ENCODE peak calls at places on chromosomes 1 and 21, in seven cellular contexts. Y, S, I, L, R, V and N are unnamed samples.

GRCh38 chr1:52357397-52357796 is 8.6 kb downstream of the CC2D1B start:
- DNase-seq in Y (no peak), S (no peak), I (no peak), L (no peak), R (no peak), V (no peak), N (no peak)

GRCh38 chr21:43697758-43698643 is 20.9 kb upstream of the PDXK start:
- DNase-seq in Y (no peak), S (no peak), I (no peak), L (no peak), R (peak; percentile 36), V (no peak), N (no peak)

GRCh38 chr1:39657923-39658485 is 13.9 kb downstream of the NT5C1A start:
- DNase-seq in Y (peak; percentile 39), S (no peak), I (peak; percentile 76), L (peak; percentile 27), R (peak; percentile 73), V (peak; percentile 56), N (peak; percentile 36)

GRCh38 chr1:48246727-48247126 is 24.2 kb downstream of the SLC5A9 start:
- DNase-seq in Y (no peak), S (no peak), I (no peak), L (no peak), R (no peak), V (peak; percentile 21), N (no peak)

GRCh38 chr1:31568895-31569655 is 7.2 kb upstream of the TINAGL1 start:
- DNase-seq in Y (no peak), S (no peak), I (no peak), L (no peak), R (no peak), V (peak; percentile 73), N (no peak)

GRCh38 chr1:18989176-18989799 is 32.8 kb upstream of the IFFO2 start:
- DNase-seq in Y (no peak), S (peak; percentile 41), I (no peak), L (no peak), R (no peak), V (no peak), N (no peak)

GRCh38 chr1:167707942-167708341 is 13.8 kb upstream of the MPZL1 start:
- DNase-seq in Y (no peak), S (no peak), I (no peak), L (no peak), R (no peak), V (no peak), N (no peak)

GRCh38 chr1:19232526-19232851 is 18.8 kb downstream of the EMC1 start:
- DNase-seq in Y (no peak), S (no peak), I (no peak), L (no peak), R (peak; percentile 42), V (peak; percentile 56), N (no peak)

GRCh38 chr1:33547574-33547973 is 75.1 kb downstream of the ZSCAN20 start:
- DNase-seq in Y (no peak), S (no peak), I (no peak), L (no peak), R (no peak), V (no peak), N (no peak)

GRCh38 chr1:240743696-240744095 is 131.7 kb upstream of the GREM2 start:
- DNase-seq in Y (no peak), S (no peak), I (no peak), L (no peak), R (no peak), V (no peak), N (no peak)

GRCh38 chr1:15975358-15975804 is 520 bp downstream of the ZBTB17 start:
- DNase-seq in Y (peak; percentile 8), S (no peak), I (peak; percentile 84), L (peak; percentile 52), R (peak; percentile 80), V (peak; percentile 35), N (peak; percentile 43)

GRCh38 chr1:246483204-246483933 is 23.7 kb downstream of the SMYD3 start:
- DNase-seq in Y (no peak), S (no peak), I (no peak), L (no peak), R (no peak), V (no peak), N (no peak)

GRCh38 chr1:151964510-151964909 is 29.1 kb downstream of the S100A10 start:
- DNase-seq in Y (no peak), S (no peak), I (no peak), L (no peak), R (peak; percentile 59), V (no peak), N (no peak)

GRCh38 chr1:236753964-236754363 is 41.1 kb upstream of the MTR start:
- DNase-seq in Y (no peak), S (no peak), I (no peak), L (no peak), R (no peak), V (peak; percentile 41), N (no peak)

GRCh38 chr1:85850238-85850637 is 142.0 kb upstream of the ZNHIT6 start:
- DNase-seq in Y (peak; percentile 80), S (no peak), I (no peak), L (no peak), R (peak; percentile 70), V (no peak), N (peak; percentile 84)

GRCh38 chr1:153404768-153405167 is 11.6 kb upstream of the S100A7A start:
- DNase-seq in Y (no peak), S (no peak), I (peak; percentile 65), L (no peak), R (no peak), V (peak; percentile 12), N (no peak)

GRCh38 chr1:11841245-11842153 is 6.1 kb downstream of the NPPA start:
- DNase-seq in Y (no peak), S (no peak), I (no peak), L (no peak), R (no peak), V (no peak), N (no peak)

GRCh38 chr1:99956755-99957154 is 13.0 kb upstream of the SLC35A3 start:
- DNase-seq in Y (no peak), S (no peak), I (no peak), L (no peak), R (peak; percentile 70), V (no peak), N (peak; percentile 28)

GRCh38 chr1:85200870-85201339 is at the start of gene SYDE2:
- DNase-seq in Y (peak; percentile 84), S (peak; percentile 84), I (peak; percentile 61), L (peak; percentile 4), R (peak; percentile 90), V (peak; percentile 67), N (peak; percentile 42)

GRCh38 chr1:19885821-19886220 is 3.6 kb downstream of the OTUD3 start:
- DNase-seq in Y (no peak), S (no peak), I (no peak), L (no peak), R (no peak), V (no peak), N (no peak)

GRCh38 chr1:12601690-12602632 is 16.0 kb downstream of the DHRS3 start:
- DNase-seq in Y (no peak), S (no peak), I (no peak), L (peak; percentile 23), R (peak; percentile 79), V (peak; percentile 68), N (peak; percentile 93)

GRCh38 chr21:43369124-43369523 is 57.8 kb downstream of the SIK1 start:
- DNase-seq in Y (no peak), S (no peak), I (no peak), L (no peak), R (peak; percentile 84), V (no peak), N (peak; percentile 68)

GRCh38 chr1:163205513-163205912 is 2.8 kb upstream of the RGS5 start:
- DNase-seq in Y (no peak), S (no peak), I (no peak), L (no peak), R (peak; percentile 16), V (no peak), N (peak; percentile 14)

GRCh38 chr1:231971397-231972233 is 345.0 kb downstream of the DISC1 start:
- DNase-seq in Y (no peak), S (no peak), I (no peak), L (no peak), R (peak; percentile 22), V (peak; percentile 13), N (peak; percentile 85)

GRCh38 chr1:10415211-10415930 is 14.9 kb upstream of the CENPS start:
- DNase-seq in Y (peak; percentile 28), S (no peak), I (no peak), L (no peak), R (peak; percentile 54), V (no peak), N (peak; percentile 38)